ENCODE peak calls at places on chromosomes 13 and 19, in seven cellular contexts. A is central memory CD4-positive, alpha-beta T cell; H is iris pigment epithelial cell; Y is epithelial cell of prostate; P is keratinocyte; F is HS-27A; W is effector memory CD4-positive, alpha-beta T cell. N is an unnamed sample.

GRCh38 chr19:9848060-9848459 is 12.9 kb downstream of the PIN1 start:
- DNase-seq in H (no peak), P (no peak), Y (no peak), W (no peak), F (no peak), A (peak), N (no peak)

GRCh38 chr19:5002143-5002542 is 33.2 kb downstream of the KDM4B start:
- DNase-seq in P (no peak), H (peak), A (no peak), W (no peak), F (peak), Y (no peak), N (no peak)

GRCh38 chr19:3047307-3048189 is 14.7 kb downstream of the TLE5 start:
- DNase-seq in A (peak), H (peak), Y (no peak), F (no peak), W (peak), P (no peak), N (no peak)

GRCh38 chr13:96052655-96053002 is 572 bp downstream of the UGGT2 start:
- DNase-seq in W (no peak), Y (peak), A (no peak), P (peak), H (peak), F (peak), N (no peak)

GRCh38 chr13:53342623-53343022 is 314.0 kb downstream of the OLFM4 start:
- DNase-seq in Y (no peak), F (no peak), H (no peak), A (no peak), P (no peak), W (no peak), N (no peak)

GRCh38 chr19:10431254-10431942 is 11.1 kb downstream of the PDE4A start:
- DNase-seq in A (peak), W (peak), H (peak), Y (no peak), P (no peak), F (no peak), N (peak)

GRCh38 chr13:39410089-39410901 is 192.7 kb downstream of the LHFPL6 start:
- DNase-seq in W (no peak), Y (no peak), A (no peak), H (peak), P (no peak), F (no peak), N (no peak)

GRCh38 chr13:45373116-45373606 is 32.2 kb upstream of the TPT1 start:
- DNase-seq in F (no peak), Y (no peak), H (no peak), W (no peak), A (no peak), P (no peak), N (no peak)

GRCh38 chr13:53159439-53159838 is 130.8 kb downstream of the OLFM4 start:
- DNase-seq in A (no peak), Y (no peak), H (no peak), W (no peak), P (no peak), F (no peak), N (no peak)

GRCh38 chr19:1451916-1452801 is 2.2 kb downstream of the APC2 start:
- DNase-seq in Y (no peak), A (no peak), H (no peak), P (no peak), W (no peak), F (no peak), N (no peak)

GRCh38 chr13:87093399-87093798 is 577.8 kb upstream of the SLITRK5 start:
- DNase-seq in P (no peak), W (no peak), A (no peak), F (no peak), Y (no peak), H (peak), N (no peak)

GRCh38 chr13:98325724-98326123 is 148.7 kb upstream of the RNF113B start:
- DNase-seq in A (no peak), W (no peak), F (no peak), P (no peak), Y (no peak), H (no peak), N (no peak)

GRCh38 chr19:12825259-12826131 is 8.9 kb downstream of the RTBDN start:
- DNase-seq in F (no peak), H (no peak), P (no peak), Y (no peak), A (no peak), W (no peak), N (no peak)

GRCh38 chr13:36819811-36820140 is 754 bp downstream of the RFXAP start:
- DNase-seq in Y (no peak), P (no peak), W (peak), A (peak), H (peak), F (no peak), N (peak)

GRCh38 chr19:11426656-11427055 is 7.5 kb upstream of the RGL3 start:
- DNase-seq in H (no peak), W (no peak), A (no peak), Y (no peak), F (no peak), P (no peak), N (no peak)